ENCODE peak calls at places on chromosomes 11 and 22, in eight cellular contexts. U, B, Q, A, T, I, Z and S are unnamed samples.

GRCh38 chr11:134587345-134587744 is 175.3 kb upstream of the B3GAT1 start:
- DNase-seq in U (peak; percentile 52), B (no peak), Q (no peak), A (no peak), T (no peak), I (no peak), Z (no peak), S (no peak)

GRCh38 chr11:47270331-47271271 is 668 bp downstream of the MADD start:
- DNase-seq in U (no peak), B (peak; percentile 53), Q (no peak), A (peak; percentile 57), T (peak; percentile 70), I (peak; percentile 72), Z (no peak), S (peak; percentile 36)

GRCh38 chr22:37630839-37631435 is 8.5 kb upstream of the SH3BP1 start:
- DNase-seq in U (no peak), B (no peak), Q (no peak), A (no peak), T (peak; percentile 55), I (no peak), Z (no peak), S (no peak)

GRCh38 chr11:86035920-86036319 is 33.0 kb downstream of the PICALM start:
- DNase-seq in U (no peak), B (no peak), Q (no peak), A (no peak), T (no peak), I (no peak), Z (no peak), S (no peak)

GRCh38 chr22:22684605-22685561 is 40.5 kb downstream of the GGTLC2 start:
- DNase-seq in U (no peak), B (peak; percentile 31), Q (no peak), A (peak; percentile 30), T (peak; percentile 72), I (peak; percentile 88), Z (peak; percentile 57), S (no peak)

GRCh38 chr11:69558519-69558941 is 77.1 kb downstream of the LINC01488 start:
- DNase-seq in U (no peak), B (no peak), Q (no peak), A (no peak), T (no peak), I (no peak), Z (no peak), S (no peak)

GRCh38 chr22:48101704-48102103 is 1339.3 kb downstream of the TBC1D22A start:
- DNase-seq in U (no peak), B (no peak), Q (no peak), A (no peak), T (no peak), I (no peak), Z (no peak), S (no peak)

GRCh38 chr11:85347291-85347690 is 279.9 kb downstream of the DLG2 start:
- DNase-seq in U (no peak), B (no peak), Q (no peak), A (no peak), T (no peak), I (no peak), Z (no peak), S (no peak)

GRCh38 chr11:68302256-68303054 is 9.9 kb upstream of the LRP5 start:
- DNase-seq in U (no peak), B (no peak), Q (no peak), A (peak; percentile 63), T (peak; percentile 20), I (peak; percentile 50), Z (no peak), S (peak; percentile 58)

GRCh38 chr11:118052581-118053206 is 24.2 kb upstream of the TMPRSS4 start:
- DNase-seq in U (no peak), B (no peak), Q (no peak), A (no peak), T (no peak), I (no peak), Z (no peak), S (no peak)

GRCh38 chr11:65298131-65298535 is 16.5 kb upstream of the CDC42EP2 start:
- DNase-seq in U (peak; percentile 88), B (peak; percentile 88), Q (no peak), A (no peak), T (peak; percentile 76), I (peak; percentile 78), Z (no peak), S (no peak)

GRCh38 chr11:21711341-21711740 is 481.5 kb upstream of the ANO5 start:
- DNase-seq in U (no peak), B (no peak), Q (no peak), A (no peak), T (no peak), I (no peak), Z (no peak), S (no peak)

GRCh38 chr11:110027627-110028371 is 65.4 kb upstream of the ZC3H12C start:
- DNase-seq in U (no peak), B (no peak), Q (no peak), A (no peak), T (no peak), I (no peak), Z (no peak), S (no peak)

DNA sequence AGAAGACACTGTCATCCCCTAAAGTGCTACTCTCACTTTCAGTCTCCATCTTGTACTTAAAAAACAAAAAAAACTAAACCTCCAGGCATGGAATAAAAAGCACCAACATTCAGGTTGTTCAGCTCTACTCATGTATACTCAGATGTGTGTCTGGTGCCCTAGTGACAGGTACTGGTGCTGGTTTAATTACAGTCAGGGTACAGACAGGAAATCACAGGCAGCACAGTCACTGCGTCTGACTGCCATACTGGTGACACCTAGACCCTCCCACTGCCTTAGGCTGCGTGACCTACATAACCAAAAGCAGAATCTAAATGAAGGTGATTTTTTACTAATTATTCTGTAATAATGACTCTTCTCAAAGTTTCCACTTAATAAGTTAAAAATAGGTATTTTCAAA is at the start of gene ARHGAP32:
- DNase-seq in U (no peak), B (no peak), Q (no peak), A (peak; percentile 8), T (no peak), I (no peak), Z (no peak), S (peak; percentile 18)
- H3K27ac ChIP-seq in U (no peak within 1 kb of the TSS), B (no peak within 1 kb of the TSS), Q (peak within 1 kb of the TSS; percentile 89), A (no peak within 1 kb of the TSS), T (no peak within 1 kb of the TSS), I (no peak within 1 kb of the TSS), Z (no peak within 1 kb of the TSS), S (no peak within 1 kb of the TSS)

GRCh38 chr11:63710476-63711217 is 29.3 kb downstream of the RTN3 start:
- DNase-seq in U (no peak), B (no peak), Q (no peak), A (peak; percentile 18), T (peak; percentile 95), I (peak; percentile 83), Z (peak; percentile 7), S (no peak)
- TF ChIP-seq CTCF in U (peak; percentile 39), B (no peak), Q (no peak), A (no peak), T (peak; percentile 55), I (peak; percentile 44), Z (no peak), S (no peak)

GRCh38 chr11:3808846-3809623 is 675 bp downstream of the PGAP2 start:
- DNase-seq in U (no peak), B (no peak), Q (no peak), A (peak; percentile 81), T (peak; percentile 50), I (peak; percentile 41), Z (no peak), S (peak; percentile 79)

GRCh38 chr11:3807856-3808845 is at the start of gene PGAP2:
- DNase-seq in U (peak; percentile 70), B (peak; percentile 70), Q (no peak), A (peak; percentile 73), T (peak; percentile 55), I (peak; percentile 35), Z (no peak), S (peak; percentile 66)

GRCh38 chr11:3810446-3810845 is 2.1 kb downstream of the PGAP2 start:
- DNase-seq in U (no peak), B (no peak), Q (no peak), A (no peak), T (no peak), I (no peak), Z (no peak), S (no peak)

GRCh38 chr11:3810951-3811350 is 2.6 kb downstream of the PGAP2 start:
- DNase-seq in U (no peak), B (no peak), Q (no peak), A (no peak), T (no peak), I (peak; percentile 26), Z (no peak), S (no peak)

GRCh38 chr11:3809624-3809928 is 1.2 kb downstream of the PGAP2 start:
- DNase-seq in U (no peak), B (no peak), Q (no peak), A (no peak), T (no peak), I (no peak), Z (no peak), S (no peak)
- H3K27ac ChIP-seq in U (no peak overlapping the region), B (no peak overlapping the region), Q (peak overlapping the region; percentile 86), A (no peak overlapping the region), T (no peak overlapping the region), I (no peak overlapping the region), Z (no peak overlapping the region), S (no peak overlapping the region)

DNA sequence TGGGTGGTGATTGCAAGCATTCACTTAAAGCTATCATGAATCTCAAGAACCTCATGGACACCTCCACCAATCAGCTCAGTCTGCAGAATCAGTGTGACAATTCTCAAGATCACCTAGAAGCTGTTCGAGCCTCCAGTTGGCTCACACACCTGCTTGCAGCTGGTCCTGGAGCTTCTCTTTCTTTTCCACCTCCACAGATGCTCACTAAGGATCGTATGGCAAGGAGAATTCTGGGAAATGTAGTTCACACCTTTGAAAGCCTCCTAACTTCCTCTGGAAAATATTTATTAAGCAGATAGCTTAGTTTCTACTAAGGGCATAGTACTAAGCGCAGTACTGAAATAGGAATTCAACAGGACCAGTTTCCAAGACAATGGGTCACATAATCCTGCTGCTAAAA is 26.2 kb downstream of the FSHB start:
- DNase-seq in U (no peak), B (no peak), Q (no peak), A (no peak), T (no peak), I (no peak), Z (no peak), S (no peak)
- TF ChIP-seq CTCF in U (no peak), B (no peak), Q (no peak), A (no peak), T (no peak), I (no peak), Z (no peak), S (no peak)

GRCh38 chr22:41261541-41262249 is 21.0 kb upstream of the CHADL start:
- DNase-seq in U (no peak), B (no peak), Q (no peak), A (no peak), T (no peak), I (no peak), Z (no peak), S (no peak)
- H3K27ac ChIP-seq in U (peak overlapping the region; percentile 73), B (no peak overlapping the region), Q (no peak overlapping the region), A (no peak overlapping the region), T (no peak overlapping the region), I (no peak overlapping the region), Z (no peak overlapping the region), S (peak overlapping the region; percentile 29)